ENCODE peak calls at places on chromosomes 5 and 9, in eight cellular contexts. M is WTC11, C is AG10803, B is dorsolateral prefrontal cortex, J is HFFc6, U is NCI-H524, N is neural crest cell, P is NCI-H2081. Z is an unnamed sample.

GRCh38 chr9:117250610-117251215 is 164.1 kb downstream of the ASTN2 start:
- DNase-seq in P (no peak), J (no peak), U (no peak), M (no peak), C (no peak), B (no peak), N (no peak), Z (no peak)

GRCh38 chr5:10377081-10377480 is 23.6 kb downstream of the MARCHF6 start:
- DNase-seq in M (no peak), P (no peak), J (no peak), N (no peak), C (no peak), U (no peak), B (no peak), Z (no peak)

GRCh38 chr5:43273552-43273951 is 39.7 kb downstream of the HMGCS1 start:
- DNase-seq in J (no peak), C (no peak), U (no peak), B (no peak), M (no peak), N (no peak), P (no peak), Z (no peak)

GRCh38 chr9:8822667-8823025 is 1023.1 kb upstream of the DMAC1 start:
- DNase-seq in P (no peak), C (no peak), J (no peak), B (no peak), N (no peak), M (no peak), U (no peak), Z (no peak)

GRCh38 chr5:10652606-10653005 is 88.7 kb downstream of the ANKRD33B start:
- DNase-seq in B (peak; percentile 20), M (no peak), P (no peak), U (no peak), N (no peak), C (no peak), J (no peak), Z (no peak)

GRCh38 chr9:130382086-130382485 is 62.7 kb upstream of the ASS1 start:
- DNase-seq in N (no peak), J (no peak), P (no peak), B (no peak), U (no peak), C (no peak), M (peak; percentile 45), Z (no peak)

GRCh38 chr9:136192289-136193126 is 12.4 kb downstream of the LHX3 start:
- DNase-seq in C (no peak), N (no peak), J (no peak), U (peak; percentile 76), M (no peak), P (no peak), B (no peak), Z (no peak)

GRCh38 chr9:137053944-137054931 is at the start of gene ENTPD2:
- DNase-seq in C (no peak), N (no peak), M (peak; percentile 56), J (no peak), U (no peak), P (peak; percentile 65), B (no peak), Z (no peak)

Z was measured in iPS DF 6.9.